ENCODE peak calls at places on chromosomes 6 and 20, in six cellular contexts. Q is endothelial cell of umbilical vein, L is HepG2, F is SK-N-SH, Z is sigmoid colon, N is breast epithelium. P is an unnamed sample.

GRCh38 chr6:26330835-26331808 is 33.9 kb upstream of the BTN3A2 start:
- DNase-seq in Q (peak; percentile 51), L (peak; percentile 73), F (peak; percentile 9), Z (no peak), N (no peak), P (no peak)

GRCh38 chr6:44263357-44264100 is 1.8 kb downstream of the NFKBIE start:
- DNase-seq in Q (peak; percentile 40), L (no peak), F (no peak), Z (no peak), N (no peak), P (no peak)

GRCh38 chr6:144129469-144129868 is 20.8 kb upstream of the STX11 start:
- DNase-seq in Q (no peak), L (no peak), F (no peak), Z (no peak), N (no peak), P (no peak)

GRCh38 chr6:114284281-114284680 is 58.5 kb downstream of the HS3ST5 start:
- DNase-seq in Q (no peak), L (no peak), F (no peak), Z (no peak), N (no peak), P (no peak)

GRCh38 chr6:105067329-105067728 is 110.4 kb downstream of the LIN28B start:
- DNase-seq in Q (no peak), L (peak; percentile 36), F (no peak), Z (no peak), N (no peak), P (no peak)

GRCh38 chr6:105872244-105872643 is 213.9 kb upstream of the PRDM1 start:
- DNase-seq in Q (no peak), L (no peak), F (no peak), Z (peak; percentile 68), N (no peak), P (no peak)

GRCh38 chr20:14451458-14451857 is 114.0 kb upstream of the FLRT3 start:
- DNase-seq in Q (no peak), L (no peak), F (no peak), Z (no peak), N (no peak), P (no peak)

GRCh38 chr20:38604873-38605303 is 3.3 kb downstream of the ARHGAP40 start:
- DNase-seq in Q (peak; percentile 82), L (peak; percentile 100), F (no peak), Z (no peak), N (peak; percentile 63), P (no peak)

GRCh38 chr6:139627091-139627490 is 252.6 kb upstream of the CITED2 start:
- DNase-seq in Q (no peak), L (no peak), F (no peak), Z (no peak), N (no peak), P (no peak)

GRCh38 chr6:12033770-12034169 is 21.7 kb downstream of the HIVEP1 start:
- DNase-seq in Q (no peak), L (no peak), F (no peak), Z (no peak), N (no peak), P (no peak)

GRCh38 chr20:56460459-56460858 is 8.0 kb upstream of the RTF2 start:
- DNase-seq in Q (no peak), L (no peak), F (no peak), Z (no peak), N (no peak), P (no peak)

GRCh38 chr20:61937146-61937962 is 128.3 kb downstream of the TAF4 start:
- DNase-seq in Q (no peak), L (no peak), F (no peak), Z (peak; percentile 27), N (no peak), P (peak; percentile 18)

GRCh38 chr20:5069141-5069806 is 50.5 kb downstream of the PCNA start:
- DNase-seq in Q (no peak), L (no peak), F (no peak), Z (no peak), N (no peak), P (no peak)

GRCh38 chr6:31765910-31766794 is 3.7 kb downstream of the SAPCD1 start:
- DNase-seq in Q (peak; percentile 25), L (peak; percentile 67), F (peak; percentile 90), Z (no peak), N (no peak), P (no peak)

GRCh38 chr6:12798326-12798725 is 81.8 kb downstream of the PHACTR1 start:
- DNase-seq in Q (no peak), L (no peak), F (no peak), Z (no peak), N (no peak), P (no peak)

GRCh38 chr6:2770171-2770570 is 5.0 kb downstream of the WRNIP1 start:
- DNase-seq in Q (peak; percentile 79), L (no peak), F (peak; percentile 71), Z (no peak), N (no peak), P (no peak)

GRCh38 chr6:167219967-167220512 is 62.3 kb upstream of the GPR31 start:
- DNase-seq in Q (no peak), L (peak; percentile 96), F (no peak), Z (no peak), N (no peak), P (no peak)

GRCh38 chr20:17680128-17680835 is 1.8 kb downstream of the RRBP1 start:
- DNase-seq in Q (peak; percentile 46), L (peak; percentile 80), F (no peak), Z (peak; percentile 84), N (peak; percentile 50), P (peak; percentile 63)

GRCh38 chr6:105474234-105474633 is 71.4 kb upstream of the PREP start:
- DNase-seq in Q (no peak), L (no peak), F (no peak), Z (no peak), N (peak; percentile 30), P (no peak)

GRCh38 chr6:9481292-9482029 is 933.4 kb downstream of the TFAP2A start:
- DNase-seq in Q (peak; percentile 46), L (no peak), F (no peak), Z (no peak), N (no peak), P (no peak)

GRCh38 chr6:80003841-80004198 is 629 bp upstream of the TTK start:
- DNase-seq in Q (no peak), L (no peak), F (peak; percentile 27), Z (peak; percentile 65), N (peak; percentile 21), P (no peak)

GRCh38 chr20:15395457-15395856 is 1058.0 kb upstream of the FLRT3 start:
- DNase-seq in Q (no peak), L (no peak), F (no peak), Z (no peak), N (no peak), P (no peak)

GRCh38 chr6:39610229-39610628 is 115.0 kb downstream of the KIF6 start:
- DNase-seq in Q (no peak), L (peak; percentile 4), F (no peak), Z (no peak), N (no peak), P (no peak)

GRCh38 chr6:144007779-144008500 is at the start of gene PLAGL1:
- DNase-seq in Q (peak; percentile 57), L (peak; percentile 4), F (peak; percentile 68), Z (peak; percentile 79), N (no peak), P (peak; percentile 70)

GRCh38 chr6:76703786-76704185 is 631.3 kb upstream of the IMPG1 start:
- DNase-seq in Q (no peak), L (no peak), F (no peak), Z (no peak), N (no peak), P (no peak)
- H3K27ac ChIP-seq in Q (no peak overlapping the region), L (no peak overlapping the region), F (no peak overlapping the region), Z (no peak overlapping the region), N (no peak overlapping the region), P (no peak overlapping the region)

GRCh38 chr6:149078383-149078782 is 239.1 kb upstream of the TAB2 start:
- DNase-seq in Q (no peak), L (no peak), F (no peak), Z (no peak), N (no peak), P (no peak)

GRCh38 chr6:149074832-149075258 is 242.7 kb upstream of the TAB2 start:
- DNase-seq in Q (no peak), L (peak; percentile 94), F (no peak), Z (no peak), N (no peak), P (no peak)

GRCh38 chr6:149077208-149077607 is 240.3 kb upstream of the TAB2 start:
- DNase-seq in Q (no peak), L (no peak), F (no peak), Z (no peak), N (no peak), P (no peak)

GRCh38 chr6:149076355-149076734 is 241.2 kb upstream of the TAB2 start:
- DNase-seq in Q (no peak), L (no peak), F (no peak), Z (no peak), N (no peak), P (no peak)

DNA sequence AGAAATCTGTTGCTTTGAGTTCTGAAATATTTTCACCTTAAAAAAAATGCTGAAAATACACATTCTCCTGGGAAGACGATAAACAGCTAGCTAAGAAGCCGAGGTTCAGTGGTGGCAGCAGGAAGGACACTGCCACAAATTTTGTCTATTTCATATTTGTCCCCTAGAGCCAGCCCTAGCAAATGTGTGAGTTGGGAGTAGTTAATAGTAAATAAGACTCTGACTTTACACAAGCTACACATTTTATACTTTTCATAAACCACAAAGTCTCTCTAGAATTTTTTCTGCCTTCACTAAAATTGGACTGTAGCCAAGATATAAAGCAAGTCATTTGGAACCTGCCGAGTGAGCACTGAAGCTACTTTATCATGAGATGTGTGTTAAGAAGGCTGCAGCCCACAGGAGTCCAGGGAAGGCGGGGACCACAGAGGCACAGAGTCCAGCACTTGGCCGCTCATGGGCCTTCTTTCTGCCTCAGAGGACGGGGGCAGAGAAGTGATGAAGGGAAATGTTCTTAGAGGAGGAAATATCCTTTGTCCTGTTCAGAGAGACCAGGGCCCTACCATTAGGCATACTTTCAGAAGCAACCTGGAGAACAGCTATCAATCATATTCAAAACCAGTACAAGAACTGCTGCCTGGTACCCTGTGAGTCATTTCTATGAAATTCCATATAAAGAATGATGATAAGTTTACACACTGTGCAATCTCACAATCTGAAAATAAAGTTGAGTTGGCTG is 241.7 kb upstream of the TAB2 start:
- DNase-seq in Q (no peak), L (no peak), F (no peak), Z (no peak), N (no peak), P (no peak)
- H3K27me3 ChIP-seq in Q (peaks cover 4% of the 10 kb centered on the region), L (no peaks in the 10 kb centered on the region), F (no peaks in the 10 kb centered on the region), Z (no peaks in the 10 kb centered on the region), N (no peaks in the 10 kb centered on the region), P (no peaks in the 10 kb centered on the region)

DNA sequence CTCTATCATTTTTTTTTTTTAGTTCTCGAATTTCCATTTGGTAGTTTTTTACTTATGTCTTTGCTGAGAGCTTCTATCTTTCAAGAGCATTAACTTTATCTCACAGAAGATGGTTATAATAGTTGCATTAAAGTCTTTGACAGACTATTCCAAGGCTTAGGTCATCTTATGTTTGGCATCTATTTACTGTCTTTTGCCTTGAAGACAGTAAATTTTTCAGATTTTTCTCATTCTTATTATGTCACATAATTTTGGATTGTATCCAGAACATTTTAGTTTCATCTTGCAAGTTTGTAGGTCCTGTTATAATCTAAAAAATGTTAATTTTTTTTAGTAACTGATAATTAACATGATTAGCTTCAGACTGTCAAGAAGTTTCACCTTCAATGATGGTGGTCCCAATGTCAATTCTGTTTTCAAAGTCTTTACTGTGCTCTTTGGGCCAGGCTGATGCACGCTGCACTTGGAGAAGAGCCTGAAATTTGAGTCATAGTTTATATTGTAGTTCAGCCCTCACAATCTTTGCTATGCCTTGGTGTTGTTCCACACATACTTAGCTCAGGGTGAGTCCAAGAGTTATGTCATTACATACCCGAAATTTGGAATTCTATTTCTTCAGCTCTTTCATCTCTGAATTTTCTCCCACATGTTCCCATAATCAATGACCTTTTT is 110.5 kb upstream of the BTBD3 start:
- DNase-seq in Q (peak; percentile 80), L (no peak), F (no peak), Z (no peak), N (no peak), P (no peak)
- TF ChIP-seq CTCF in Q (no peak), L (no peak), F (no peak), Z (no peak), N (no peak), P (no peak)

GRCh38 chr6:7058250-7058923 is 49.4 kb upstream of the RREB1 start:
- DNase-seq in Q (no peak), L (peak; percentile 77), F (no peak), Z (no peak), N (peak; percentile 85), P (peak; percentile 77)
- H3K27ac ChIP-seq in Q (no peak overlapping the region), L (no peak overlapping the region), F (no peak overlapping the region), Z (no peak overlapping the region), N (peak overlapping the region; percentile 70), P (peak overlapping the region; percentile 19)